ENCODE peak calls at places on chromosomes 1 and 21, in eight cellular contexts. A is CD8-positive, alpha-beta T cell; V is body of pancreas; P is HCT116; C is left ventricle myocardium inferior; D is aorta; I is tibial artery; H is cardiac muscle cell. J is an unnamed sample.
A peak's percentile ranks its signal among the peaks of the same experiment; 100 is the strongest.

GRCh38 chr1:150799104-150799503 is 9.0 kb downstream of the CTSK start:
- DNase-seq in A (no peak), V (no peak), P (no peak), C (no peak), D (no peak), I (no peak), H (no peak), J (no peak)

GRCh38 chr1:29349871-29350491 is 113.7 kb downstream of the PTPRU start:
- DNase-seq in A (no peak), V (no peak), P (no peak), C (no peak), D (no peak), I (peak; percentile 34), H (no peak), J (peak; percentile 84)

GRCh38 chr1:159089184-159089791 is 12.7 kb upstream of the AIM2 start:
- DNase-seq in A (no peak), V (no peak), P (no peak), C (no peak), D (no peak), I (no peak), H (no peak), J (no peak)

GRCh38 chr1:80640978-80641377 is 1159.8 kb upstream of the ADGRL2 start:
- DNase-seq in A (no peak), V (no peak), P (no peak), C (no peak), D (no peak), I (no peak), H (no peak), J (no peak)

GRCh38 chr1:64745181-64745985 is 508 bp downstream of the RAVER2 start:
- DNase-seq in A (peak; percentile 52), V (peak; percentile 43), P (no peak), C (peak; percentile 16), D (peak; percentile 51), I (peak; percentile 66), H (peak; percentile 52), J (peak; percentile 57)

GRCh38 chr1:187245201-187245600 is 416.5 kb downstream of the PLA2G4A start:
- DNase-seq in A (no peak), V (no peak), P (no peak), C (no peak), D (no peak), I (no peak), H (no peak), J (no peak)

GRCh38 chr21:26844258-26845065 is 747 bp downstream of the ADAMTS1 start:
- DNase-seq in A (no peak), V (peak; percentile 71), P (no peak), C (peak; percentile 68), D (peak; percentile 65), I (peak; percentile 78), H (peak; percentile 68), J (peak; percentile 59)

GRCh38 chr1:174726167-174726879 is 273.4 kb upstream of the CACYBP start:
- DNase-seq in A (no peak), V (no peak), P (peak; percentile 10), C (no peak), D (no peak), I (no peak), H (peak; percentile 12), J (no peak)

GRCh38 chr1:154751690-154752089 is 118.4 kb downstream of the KCNN3 start:
- DNase-seq in A (no peak), V (no peak), P (no peak), C (no peak), D (no peak), I (no peak), H (no peak), J (no peak)

GRCh38 chr21:40146201-40146890 is 279.1 kb downstream of the PCP4 start:
- DNase-seq in A (no peak), V (no peak), P (no peak), C (no peak), D (no peak), I (no peak), H (no peak), J (no peak)

GRCh38 chr1:114339379-114339778 is 171.6 kb downstream of the TRIM33 start:
- DNase-seq in A (no peak), V (no peak), P (no peak), C (no peak), D (no peak), I (no peak), H (no peak), J (no peak)

GRCh38 chr21:39022901-39023693 is 160.2 kb downstream of the PSMG1 start:
- DNase-seq in A (no peak), V (peak; percentile 54), P (no peak), C (peak; percentile 87), D (peak; percentile 88), I (peak; percentile 83), H (peak; percentile 70), J (peak; percentile 74)

GRCh38 chr1:20405051-20405754 is 80.8 kb downstream of the CAMK2N1 start:
- DNase-seq in A (peak; percentile 31), V (no peak), P (no peak), C (no peak), D (no peak), I (no peak), H (no peak), J (no peak)

GRCh38 chr1:204920967-204921366 is 50.3 kb downstream of the NFASC start:
- DNase-seq in A (no peak), V (peak; percentile 31), P (no peak), C (no peak), D (no peak), I (no peak), H (no peak), J (no peak)

GRCh38 chr1:175314300-175314699 is 121.7 kb upstream of the KIAA0040 start:
- DNase-seq in A (no peak), V (peak; percentile 37), P (no peak), C (peak; percentile 25), D (no peak), I (no peak), H (no peak), J (no peak)

GRCh38 chr1:7249516-7249915 is 464.3 kb downstream of the CAMTA1 start:
- DNase-seq in A (no peak), V (no peak), P (no peak), C (no peak), D (no peak), I (no peak), H (no peak), J (no peak)

GRCh38 chr1:162536511-162536910 is 25.0 kb upstream of the UAP1 start:
- DNase-seq in A (no peak), V (no peak), P (no peak), C (no peak), D (no peak), I (no peak), H (no peak), J (no peak)

GRCh38 chr1:212291505-212292134 is 6.4 kb downstream of the PPP2R5A start:
- DNase-seq in A (no peak), V (no peak), P (peak; percentile 27), C (no peak), D (no peak), I (no peak), H (peak; percentile 67), J (no peak)

GRCh38 chr1:10629816-10630571 is 155.2 kb downstream of the PEX14 start:
- DNase-seq in A (no peak), V (no peak), P (no peak), C (peak; percentile 13), D (peak; percentile 46), I (peak; percentile 67), H (no peak), J (no peak)

GRCh38 chr1:26719205-26719604 is 23.4 kb downstream of the ARID1A start:
- DNase-seq in A (no peak), V (no peak), P (no peak), C (no peak), D (no peak), I (no peak), H (no peak), J (no peak)
- H3K4me1 ChIP-seq in A (peaks cover 90% of the 10 kb centered on the region), V (peaks cover 63% of the 10 kb centered on the region), P (peaks cover 17% of the 10 kb centered on the region), C (peaks cover 100% of the 10 kb centered on the region), D (peaks cover 17% of the 10 kb centered on the region), I (peaks cover 100% of the 10 kb centered on the region), H (peaks cover 32% of the 10 kb centered on the region), J (peaks cover 30% of the 10 kb centered on the region)

GRCh38 chr1:161037661-161038522 is 872 bp downstream of the TSTD1 start:
- DNase-seq in A (no peak), V (peak; percentile 49), P (no peak), C (no peak), D (no peak), I (no peak), H (no peak), J (no peak)
- H3K36me3 ChIP-seq in A (peaks cover 29% of the 10 kb centered on the region), V (no peaks in the 10 kb centered on the region), P (peaks cover 10% of the 10 kb centered on the region), C (peaks cover 46% of the 10 kb centered on the region), D (peaks cover 4% of the 10 kb centered on the region), I (peaks cover 45% of the 10 kb centered on the region), H (peaks cover 29% of the 10 kb centered on the region), J (no peaks in the 10 kb centered on the region)

GRCh38 chr1:246837418-246838117 is 94.2 kb downstream of the AHCTF1 start:
- DNase-seq in A (no peak), V (no peak), P (no peak), C (no peak), D (no peak), I (no peak), H (no peak), J (no peak)
- H3K4me1 ChIP-seq in A (no peaks in the 10 kb centered on the region), V (no peaks in the 10 kb centered on the region), P (no peaks in the 10 kb centered on the region), C (peaks cover 11% of the 10 kb centered on the region), D (no peaks in the 10 kb centered on the region), I (no peaks in the 10 kb centered on the region), H (no peaks in the 10 kb centered on the region), J (no peaks in the 10 kb centered on the region)

DNA sequence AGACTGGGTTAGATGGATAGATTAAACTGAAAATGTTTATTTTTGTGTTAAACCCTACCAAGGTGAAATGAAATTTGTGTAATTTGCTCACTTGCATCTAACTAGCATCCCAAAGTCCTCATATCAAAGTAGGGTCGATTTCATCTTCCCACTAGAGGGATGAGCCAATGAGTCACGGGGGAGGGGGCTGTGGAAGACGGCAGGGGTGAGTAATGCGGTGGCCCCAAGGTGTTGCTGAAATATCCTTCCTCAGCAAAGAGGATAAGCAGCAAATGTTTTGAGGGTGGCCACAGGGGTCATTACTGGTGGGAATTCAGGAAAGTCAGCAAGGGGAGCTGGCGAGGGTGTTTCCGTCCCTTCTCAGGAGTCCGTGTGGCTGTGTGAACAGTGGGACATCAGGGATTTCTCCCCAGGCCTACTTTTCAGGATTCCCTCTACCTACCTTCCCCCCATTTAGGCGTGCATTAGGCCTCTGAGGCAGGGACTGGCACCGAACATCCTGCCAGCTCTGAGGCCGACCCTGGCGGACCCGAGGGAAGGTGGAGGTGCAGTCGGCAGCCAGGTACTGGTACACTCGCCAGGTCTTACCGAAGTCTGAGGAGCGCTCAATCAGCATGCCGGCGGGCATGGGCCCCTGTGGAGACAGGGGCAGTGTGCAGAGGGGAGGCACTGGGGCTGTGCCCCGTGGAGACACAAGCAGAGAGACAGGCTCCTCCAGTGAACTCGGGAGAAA is 18.1 kb downstream of the LAMB3 start:
- DNase-seq in A (no peak), V (no peak), P (no peak), C (no peak), D (no peak), I (no peak), H (no peak), J (no peak)
- H3K36me3 ChIP-seq in A (no peaks in the 10 kb centered on the region), V (no peaks in the 10 kb centered on the region), P (peaks cover 2% of the 10 kb centered on the region), C (no peaks in the 10 kb centered on the region), D (no peaks in the 10 kb centered on the region), I (no peaks in the 10 kb centered on the region), H (no peaks in the 10 kb centered on the region), J (no peaks in the 10 kb centered on the region)